ENCODE peak calls at places on chromosomes 1 and 21, in ten cellular contexts. R is activated CD4-positive, CD25-positive, alpha-beta regulatory T cell; Z is germinal center; C is NCI-H1694 treated with DMSO at 0.1 percent for 48 hours; T is transverse colon; A is endothelial cell of umbilical vein; K is HEK293T; X is upper lobe of right lung; E is HS-27A; F is activated CD8-positive, alpha-beta memory T cell treated with anti-CD3 and anti-CD28 coated beads, Interleukin-2, amount 10 ng/mL, durations not matched to agents 7 days and 5 days. O is an unnamed sample.

GRCh38 chr1:23074012-23074411 is 54.7 kb downstream of the KDM1A start:
- DNase-seq in R (no peak), Z (no peak), C (no peak), T (no peak), A (no peak), K (no peak), X (no peak), E (no peak), F (no peak), O (no peak)

GRCh38 chr1:89808429-89809117 is 12.3 kb upstream of the LRRC8D start:
- DNase-seq in R (no peak), Z (no peak), C (no peak), T (no peak), A (no peak), K (no peak), X (no peak), E (no peak), F (no peak), O (no peak)

GRCh38 chr21:34189506-34189905 is 116.1 kb downstream of the MRPS6 start:
- DNase-seq in R (no peak), Z (no peak), C (no peak), T (no peak), A (no peak), K (no peak), X (no peak), E (no peak), F (no peak), O (no peak)

GRCh38 chr1:186498695-186499389 is 37.9 kb upstream of the PDC start:
- DNase-seq in R (no peak), Z (no peak), C (no peak), T (no peak), A (peak), K (no peak), X (no peak), E (no peak), F (no peak), O (no peak)

GRCh38 chr1:63833346-63834065 is 59.7 kb downstream of the ROR1 start:
- DNase-seq in R (no peak), Z (no peak), C (no peak), T (no peak), A (no peak), K (no peak), X (no peak), E (no peak), F (no peak), O (no peak)

GRCh38 chr1:156534424-156535060 is 34.0 kb upstream of the MEF2D start:
- DNase-seq in R (no peak), Z (no peak), C (no peak), T (peak), A (no peak), K (no peak), X (peak), E (no peak), F (no peak), O (no peak)

GRCh38 chr1:207850621-207851407 is 60.1 kb downstream of the CD34 start:
- DNase-seq in R (no peak), Z (no peak), C (no peak), T (no peak), A (no peak), K (no peak), X (no peak), E (no peak), F (no peak), O (no peak)

GRCh38 chr1:76465030-76465429 is 390.5 kb downstream of the ST6GALNAC3 start:
- DNase-seq in R (no peak), Z (no peak), C (no peak), T (no peak), A (peak), K (no peak), X (no peak), E (no peak), F (no peak), O (no peak)

GRCh38 chr1:171595324-171595723 is 26.7 kb upstream of the MYOCOS start:
- DNase-seq in R (no peak), Z (no peak), C (no peak), T (no peak), A (no peak), K (no peak), X (no peak), E (no peak), F (no peak), O (no peak)

GRCh38 chr1:214296860-214297699 is 16.1 kb downstream of the SMYD2 start:
- DNase-seq in R (no peak), Z (no peak), C (no peak), T (no peak), A (peak), K (no peak), X (no peak), E (peak), F (no peak), O (no peak)

GRCh38 chr1:119688810-119689209 is 22.9 kb upstream of the PHGDH start:
- DNase-seq in R (no peak), Z (no peak), C (no peak), T (no peak), A (no peak), K (no peak), X (no peak), E (no peak), F (no peak), O (no peak)

GRCh38 chr1:29186252-29186651 is 4.6 kb upstream of the SRSF4 start:
- DNase-seq in R (no peak), Z (no peak), C (no peak), T (no peak), A (no peak), K (no peak), X (no peak), E (no peak), F (no peak), O (no peak)

GRCh38 chr1:23444104-23444533 is 19.6 kb upstream of the TCEA3 start:
- DNase-seq in R (no peak), Z (no peak), C (no peak), T (peak), A (no peak), K (no peak), X (peak), E (no peak), F (no peak), O (no peak)

GRCh38 chr1:24786191-24786590 is 40.9 kb downstream of the CLIC4 start:
- DNase-seq in R (no peak), Z (no peak), C (no peak), T (no peak), A (no peak), K (no peak), X (no peak), E (no peak), F (no peak), O (no peak)

GRCh38 chr1:116940809-116941640 is 31.3 kb downstream of the PTGFRN start:
- DNase-seq in R (no peak), Z (no peak), C (no peak), T (no peak), A (no peak), K (no peak), X (no peak), E (no peak), F (no peak), O (no peak)

GRCh38 chr1:32538887-32539583 is at the start of gene ZBTB8A:
- DNase-seq in R (no peak), Z (peak), C (peak), T (peak), A (peak), K (peak), X (peak), E (peak), F (no peak), O (no peak)

GRCh38 chr1:181327796-181328195 is 155.5 kb upstream of the CACNA1E start:
- DNase-seq in R (no peak), Z (no peak), C (no peak), T (no peak), A (no peak), K (no peak), X (no peak), E (no peak), F (no peak), O (no peak)

GRCh38 chr21:40102682-40103081 is 235.4 kb downstream of the PCP4 start:
- DNase-seq in R (no peak), Z (no peak), C (no peak), T (no peak), A (no peak), K (no peak), X (no peak), E (no peak), F (no peak), O (no peak)

GRCh38 chr1:171739646-171740045 is 2.2 kb downstream of the VAMP4 start:
- DNase-seq in R (no peak), Z (no peak), C (no peak), T (no peak), A (peak), K (no peak), X (no peak), E (no peak), F (no peak), O (no peak)

GRCh38 chr21:44866780-44867179 is 6.7 kb downstream of the PTTG1IP start:
- DNase-seq in R (no peak), Z (no peak), C (peak), T (no peak), A (peak), K (no peak), X (peak), E (no peak), F (no peak), O (no peak)

GRCh38 chr1:7384679-7385078 is 386.4 kb upstream of the VAMP3 start:
- DNase-seq in R (no peak), Z (no peak), C (no peak), T (no peak), A (no peak), K (no peak), X (no peak), E (no peak), F (peak), O (no peak)

GRCh38 chr1:41626146-41626545 is 141.7 kb upstream of the EDN2 start:
- DNase-seq in R (no peak), Z (no peak), C (no peak), T (no peak), A (no peak), K (no peak), X (no peak), E (no peak), F (peak), O (no peak)

GRCh38 chr1:87134061-87134460 is 194.6 kb upstream of the LMO4 start:
- DNase-seq in R (no peak), Z (no peak), C (no peak), T (no peak), A (no peak), K (no peak), X (no peak), E (no peak), F (no peak), O (no peak)

GRCh38 chr1:187261637-187262036 is 432.9 kb downstream of the PLA2G4A start:
- DNase-seq in R (no peak), Z (no peak), C (no peak), T (no peak), A (no peak), K (no peak), X (no peak), E (no peak), F (no peak), O (no peak)

GRCh38 chr1:192810253-192810880 is 1.5 kb downstream of the RGS2 start:
- DNase-seq in R (no peak), Z (peak), C (no peak), T (peak), A (peak), K (no peak), X (no peak), E (no peak), F (no peak), O (no peak)

GRCh38 chr1:60908159-60908558 is 174.2 kb upstream of the NFIA start:
- DNase-seq in R (no peak), Z (no peak), C (no peak), T (no peak), A (no peak), K (no peak), X (no peak), E (no peak), F (no peak), O (no peak)

GRCh38 chr21:17746920-17747319 is 72.2 kb downstream of the C21orf91 start:
- DNase-seq in R (no peak), Z (no peak), C (no peak), T (no peak), A (no peak), K (no peak), X (no peak), E (no peak), F (no peak), O (no peak)

GRCh38 chr1:205248793-205249601 is 21.3 kb downstream of the TMCC2 start:
- DNase-seq in R (no peak), Z (no peak), C (no peak), T (peak), A (peak), K (no peak), X (peak), E (no peak), F (no peak), O (no peak)

GRCh38 chr1:235286667-235287066 is 41.3 kb downstream of the ARID4B start:
- DNase-seq in R (no peak), Z (no peak), C (no peak), T (no peak), A (no peak), K (no peak), X (no peak), E (no peak), F (no peak), O (no peak)

GRCh38 chr1:46569116-46569515 is 17.7 kb upstream of the KNCN start:
- DNase-seq in R (no peak), Z (no peak), C (no peak), T (no peak), A (no peak), K (no peak), X (no peak), E (no peak), F (no peak), O (no peak)

GRCh38 chr1:241475688-241476087 is 43.9 kb downstream of the FH start:
- DNase-seq in R (no peak), Z (no peak), C (no peak), T (no peak), A (peak), K (no peak), X (no peak), E (no peak), F (no peak), O (no peak)

GRCh38 chr1:89692601-89693503 is 59.9 kb downstream of the LRRC8C start:
- DNase-seq in R (no peak), Z (peak), C (no peak), T (no peak), A (peak), K (no peak), X (no peak), E (no peak), F (no peak), O (no peak)

GRCh38 chr1:172163479-172164215 is 256.8 kb upstream of the C1orf105 start:
- DNase-seq in R (no peak), Z (no peak), C (no peak), T (no peak), A (no peak), K (no peak), X (no peak), E (no peak), F (no peak), O (no peak)

GRCh38 chr1:153610334-153611023 is 2.5 kb downstream of the S100A16 start:
- DNase-seq in R (no peak), Z (no peak), C (no peak), T (no peak), A (peak), K (no peak), X (no peak), E (no peak), F (no peak), O (no peak)

GRCh38 chr1:55353709-55354620 is 138.8 kb upstream of the USP24 start:
- DNase-seq in R (no peak), Z (no peak), C (peak), T (no peak), A (no peak), K (no peak), X (no peak), E (no peak), F (no peak), O (no peak)

GRCh38 chr1:184843732-184844495 is 89.3 kb upstream of the EDEM3 start:
- DNase-seq in R (no peak), Z (no peak), C (no peak), T (peak), A (no peak), K (no peak), X (no peak), E (no peak), F (peak), O (no peak)

GRCh38 chr1:8094481-8095241 is 68.6 kb upstream of the ERRFI1 start:
- DNase-seq in R (no peak), Z (no peak), C (no peak), T (peak), A (peak), K (no peak), X (no peak), E (no peak), F (no peak), O (no peak)

GRCh38 chr1:200628223-200628868 is 7.8 kb upstream of the KIF14 start:
- DNase-seq in R (no peak), Z (peak), C (no peak), T (peak), A (no peak), K (no peak), X (no peak), E (no peak), F (peak), O (peak)

O was measured in GM12892.